ENCODE peak calls at places on chromosomes 12 and 14, in five cellular contexts. Q is aorta, O is lung, S is fibroblast of lung, V is psoas muscle. X is an unnamed sample.

GRCh38 chr12:3882396-3882795 is 9.2 kb upstream of the PARP11 start:
- DNase-seq in Q (no peak), O (no peak), S (no peak), V (no peak), X (no peak)

GRCh38 chr12:76030378-76031080 is 1.0 kb downstream of the PHLDA1 start:
- DNase-seq in Q (peak), O (no peak), S (peak), V (peak), X (no peak)

GRCh38 chr12:76878045-76878898 is 547 bp downstream of the CSRP2 start:
- DNase-seq in Q (peak), O (no peak), S (peak), V (peak), X (no peak)

GRCh38 chr12:11716794-11717532 is 67.5 kb downstream of the ETV6 start:
- DNase-seq in Q (no peak), O (no peak), S (peak), V (no peak), X (peak)

GRCh38 chr14:65373011-65373670 is 39.4 kb upstream of the FUT8 start:
- DNase-seq in Q (no peak), O (no peak), S (no peak), V (no peak), X (no peak)

GRCh38 chr12:55716582-55717396 is 943 bp downstream of the BLOC1S1 start:
- DNase-seq in Q (peak), O (no peak), S (no peak), V (peak), X (no peak)

GRCh38 chr12:188910-189621 is 24.9 kb downstream of the SLC6A12 start:
- DNase-seq in Q (peak), O (no peak), S (peak), V (peak), X (no peak)

GRCh38 chr14:100827751-100828447 is 2.0 kb downstream of the MEG3 start:
- DNase-seq in Q (no peak), O (no peak), S (peak), V (no peak), X (peak)

GRCh38 chr14:74551903-74552371 is 58.4 kb downstream of the ISCA2 start:
- DNase-seq in Q (peak), O (no peak), S (peak), V (peak), X (no peak)

GRCh38 chr12:130017571-130018449 is 114.0 kb upstream of the TMEM132D start:
- DNase-seq in Q (no peak), O (no peak), S (no peak), V (peak), X (no peak)

GRCh38 chr14:61454545-61454944 is 133.2 kb downstream of the PRKCH start:
- DNase-seq in Q (no peak), O (peak), S (no peak), V (no peak), X (no peak)

GRCh38 chr14:95233702-95234241 is 76.4 kb upstream of the DICER1 start:
- DNase-seq in Q (peak), O (no peak), S (no peak), V (peak), X (no peak)

GRCh38 chr12:74889563-74890236 is 319.9 kb downstream of the KCNC2 start:
- DNase-seq in Q (no peak), O (no peak), S (peak), V (no peak), X (peak)

GRCh38 chr14:78519863-78520262 is 349.7 kb downstream of the NRXN3 start:
- DNase-seq in Q (no peak), O (no peak), S (peak), V (no peak), X (peak)

GRCh38 chr14:105930572-105930971 is 404.2 kb downstream of the TMEM121 start:
- DNase-seq in Q (no peak), O (no peak), S (no peak), V (no peak), X (no peak)

GRCh38 chr14:98177551-98177950 is 1094.4 kb downstream of the BCL11B start:
- DNase-seq in Q (no peak), O (no peak), S (no peak), V (no peak), X (no peak)

GRCh38 chr12:56897844-56898341 is 36.3 kb downstream of the SDR9C7 start:
- DNase-seq in Q (no peak), O (no peak), S (no peak), V (no peak), X (no peak)

GRCh38 chr14:54981698-54982097 is 45.2 kb downstream of the WDHD1 start:
- DNase-seq in Q (no peak), O (no peak), S (peak), V (no peak), X (no peak)

GRCh38 chr12:100268835-100269564 is 2.0 kb downstream of the SCYL2 start:
- DNase-seq in Q (no peak), O (no peak), S (peak), V (no peak), X (no peak)

GRCh38 chr14:34718750-34719304 is 4.4 kb upstream of the CFL2 start:
- DNase-seq in Q (no peak), O (no peak), S (peak), V (no peak), X (no peak)

GRCh38 chr14:99572173-99572999 is 31.6 kb downstream of the CCDC85C start:
- DNase-seq in Q (no peak), O (no peak), S (no peak), V (no peak), X (no peak)

GRCh38 chr12:85865905-85866304 is 8.2 kb upstream of the NTS start:
- DNase-seq in Q (no peak), O (no peak), S (no peak), V (no peak), X (no peak)

GRCh38 chr12:1398673-1399072 is 195.7 kb downstream of the FBXL14 start:
- DNase-seq in Q (no peak), O (no peak), S (peak), V (no peak), X (no peak)

GRCh38 chr12:33605776-33606175 is 166.2 kb upstream of the SYT10 start:
- DNase-seq in Q (no peak), O (no peak), S (no peak), V (no peak), X (no peak)

GRCh38 chr14:75452324-75452723 is 24.5 kb downstream of the JDP2 start:
- DNase-seq in Q (no peak), O (no peak), S (no peak), V (no peak), X (no peak)

GRCh38 chr12:70744133-70744532 is 106.9 kb upstream of the PTPRB start:
- DNase-seq in Q (no peak), O (no peak), S (no peak), V (no peak), X (no peak)

GRCh38 chr14:68810173-68811153 is 17.6 kb upstream of the ZFP36L1 start:
- DNase-seq in Q (no peak), O (peak), S (no peak), V (no peak), X (no peak)

GRCh38 chr12:92141585-92142244 is 3.9 kb downstream of the BTG1 start:
- DNase-seq in Q (no peak), O (no peak), S (peak), V (no peak), X (no peak)
- H3K4me3 ChIP-seq in Q (peak), O (peak), S (peak), V (peak), X (peak)

DNA sequence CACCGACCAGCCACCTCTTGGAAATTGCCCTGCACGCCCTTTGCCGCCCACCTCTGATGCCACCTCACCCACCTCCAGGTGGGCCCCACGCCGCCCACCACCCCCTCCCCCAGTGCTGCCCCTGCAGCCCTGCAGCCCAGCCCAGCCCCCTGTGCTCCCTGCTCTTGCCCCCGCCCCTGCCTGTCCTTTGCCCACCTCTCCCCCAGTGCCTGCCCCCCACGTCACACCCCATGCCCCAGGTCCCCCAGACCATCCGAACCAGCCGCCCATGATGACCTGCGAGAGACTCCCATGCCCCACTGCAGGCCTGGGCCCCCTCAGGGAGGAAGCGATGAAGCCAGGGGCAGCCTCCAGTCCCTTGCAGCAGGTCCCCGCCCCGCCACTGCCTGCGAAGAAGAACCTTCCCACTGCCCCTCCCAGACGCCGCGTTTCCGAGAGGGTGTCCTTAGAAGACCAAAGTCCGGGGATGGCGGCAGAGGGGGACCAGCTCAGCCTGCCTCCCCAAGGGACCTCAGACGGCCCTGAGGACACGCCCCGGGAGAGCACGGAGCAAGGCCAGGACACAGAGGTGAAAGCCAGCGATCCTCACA is 96.5 kb downstream of the LGMN start:
- DNase-seq in Q (peak), O (peak), S (no peak), V (peak), X (no peak)
- H3K4me3 ChIP-seq in Q (no peak), O (no peak), S (no peak), V (no peak), X (no peak)

GRCh38 chr12:119088917-119089667 is 89.6 kb upstream of the HSPB8 start:
- DNase-seq in Q (no peak), O (no peak), S (no peak), V (no peak), X (no peak)
- H3K4me3 ChIP-seq in Q (no peak), O (no peak), S (no peak), V (no peak), X (no peak)

DNA sequence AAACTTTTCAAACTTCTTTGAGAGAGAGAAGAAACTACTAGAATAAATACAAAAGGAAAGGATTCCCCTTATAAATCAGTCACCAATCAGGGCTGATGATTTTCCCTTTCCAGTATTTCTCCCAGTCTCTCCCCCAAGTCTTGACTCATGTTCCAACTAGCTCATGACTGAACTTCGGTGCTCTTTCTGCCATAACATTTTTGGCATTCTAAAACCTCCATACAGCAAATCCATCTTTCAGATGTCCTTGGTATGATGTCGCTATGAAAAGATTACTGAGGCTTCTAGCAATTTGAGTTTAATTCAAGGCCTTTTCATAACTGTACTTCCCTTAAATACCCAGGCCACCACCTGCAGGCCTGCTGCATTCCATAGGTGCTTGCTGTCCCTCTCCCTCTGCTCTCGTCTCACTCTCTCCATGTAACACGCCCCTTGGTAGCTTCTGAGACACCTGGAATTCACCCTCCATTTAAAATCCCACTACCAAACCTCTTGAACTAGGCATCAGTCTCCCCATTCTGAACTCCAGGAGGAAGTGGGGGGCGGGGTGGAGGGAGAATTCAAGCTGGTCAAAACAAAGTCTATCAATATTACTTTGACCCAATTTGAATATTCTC is 2.4 kb downstream of the PRKD1 start:
- DNase-seq in Q (no peak), O (no peak), S (peak), V (no peak), X (no peak)
- H3K4me3 ChIP-seq in Q (peak), O (no peak), S (peak), V (no peak), X (peak)

GRCh38 chr12:132585177-132585576 is 25.2 kb downstream of the LRCOL1 start:
- DNase-seq in Q (no peak), O (no peak), S (no peak), V (peak), X (no peak)

GRCh38 chr12:132583311-132583710 is 27.1 kb downstream of the LRCOL1 start:
- DNase-seq in Q (no peak), O (no peak), S (no peak), V (peak), X (no peak)

GRCh38 chr12:132582582-132583279 is 27.7 kb downstream of the LRCOL1 start:
- DNase-seq in Q (no peak), O (no peak), S (no peak), V (peak), X (no peak)

GRCh38 chr12:132584472-132584871 is 25.9 kb downstream of the LRCOL1 start:
- DNase-seq in Q (no peak), O (no peak), S (no peak), V (no peak), X (no peak)

DNA sequence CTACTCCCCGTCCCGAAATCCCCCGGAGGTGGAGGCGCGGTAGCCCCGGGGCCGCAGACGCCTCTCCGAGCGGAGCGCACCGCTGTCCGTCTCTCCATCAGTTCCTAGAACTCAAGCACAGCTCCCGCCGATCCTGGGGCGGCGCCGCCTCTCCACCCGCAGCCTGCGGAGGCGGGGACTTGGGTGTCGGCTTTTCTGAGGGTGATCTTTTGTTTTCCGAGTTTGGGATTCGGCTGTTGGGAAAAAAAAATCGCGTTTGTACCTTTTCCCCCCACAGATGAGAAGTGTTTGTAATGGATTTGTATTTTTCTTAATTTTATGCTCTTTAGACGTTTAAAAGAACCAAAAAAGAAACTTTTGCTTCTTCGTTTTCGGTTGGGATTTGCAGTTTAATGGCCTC is 26.6 kb downstream of the LRCOL1 start:
- DNase-seq in Q (no peak), O (no peak), S (no peak), V (peak), X (no peak)
- H3K4me3 ChIP-seq in Q (no peak), O (no peak), S (no peak), V (no peak), X (no peak)

GRCh38 chr12:114697741-114698565 is 14.0 kb upstream of the TBX3 start:
- DNase-seq in Q (no peak), O (no peak), S (peak), V (no peak), X (no peak)
- H3K4me3 ChIP-seq in Q (no peak), O (no peak), S (peak), V (peak), X (peak)

GRCh38 chr12:58920956-58921861 is 905 bp upstream of the LRIG3 start:
- DNase-seq in Q (no peak), O (no peak), S (no peak), V (no peak), X (no peak)
- H3K4me3 ChIP-seq in Q (peak), O (no peak), S (no peak), V (peak), X (peak)

GRCh38 chr12:104219361-104219892 is 3.8 kb downstream of the TXNRD1 start:
- DNase-seq in Q (no peak), O (no peak), S (peak), V (no peak), X (peak)
- H3K4me3 ChIP-seq in Q (no peak), O (no peak), S (no peak), V (no peak), X (no peak)

GRCh38 chr14:37586783-37587428 is 8.1 kb downstream of the FOXA1 start:
- DNase-seq in Q (no peak), O (no peak), S (no peak), V (no peak), X (no peak)

GRCh38 chr14:37585101-37585479 is 10.0 kb downstream of the FOXA1 start:
- DNase-seq in Q (no peak), O (no peak), S (no peak), V (no peak), X (no peak)

GRCh38 chr14:37583358-37584210 is 11.5 kb downstream of the FOXA1 start:
- DNase-seq in Q (no peak), O (no peak), S (no peak), V (no peak), X (no peak)

GRCh38 chr14:37585971-37586759 is 8.9 kb downstream of the FOXA1 start:
- DNase-seq in Q (no peak), O (no peak), S (no peak), V (no peak), X (no peak)

DNA sequence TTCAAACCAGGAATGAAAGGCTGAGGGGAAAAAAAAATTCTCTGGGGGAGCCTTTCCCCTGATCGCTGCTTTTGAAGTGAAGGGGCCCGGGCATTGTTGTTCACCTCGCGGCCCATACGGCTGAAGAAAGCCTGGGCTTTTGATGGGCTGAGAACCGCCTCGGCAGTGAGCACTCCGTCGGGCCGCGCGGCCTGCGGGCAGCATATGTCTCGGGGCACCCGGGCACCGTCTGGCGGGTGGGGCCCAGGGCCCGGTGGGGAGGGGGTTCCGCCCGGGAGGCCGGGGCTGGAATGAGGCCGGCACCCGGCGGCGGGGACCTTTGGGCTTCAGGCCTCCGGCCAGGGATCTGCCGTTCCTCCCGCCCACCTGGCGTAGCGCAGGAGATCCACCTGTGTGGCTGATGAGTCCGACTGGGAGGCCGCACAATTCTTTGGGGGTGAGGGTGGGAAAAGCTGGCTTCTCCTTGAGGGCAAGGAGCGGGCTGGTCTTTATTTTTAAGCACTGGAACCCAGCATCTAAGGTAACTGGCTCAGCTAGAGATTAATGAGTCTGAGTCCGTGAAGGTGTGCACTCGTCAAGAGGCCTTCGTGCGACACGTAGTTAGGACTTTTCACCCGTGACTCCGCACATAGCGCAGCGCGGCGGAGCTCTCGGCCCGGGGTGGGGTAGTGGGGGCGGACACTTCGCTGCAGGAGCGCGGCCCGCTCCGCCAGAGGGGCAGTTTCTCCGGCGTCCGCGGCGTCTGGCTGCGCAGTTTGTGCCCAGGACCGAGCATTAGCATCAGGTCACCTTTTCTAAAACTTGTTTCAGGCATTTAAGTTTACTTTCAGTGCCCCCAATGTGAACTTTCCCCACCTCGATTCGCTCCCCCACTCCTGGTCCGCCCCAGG is 10.6 kb downstream of the FOXA1 start:
- DNase-seq in Q (peak), O (no peak), S (no peak), V (no peak), X (no peak)
- H3K4me3 ChIP-seq in Q (no peak), O (no peak), S (no peak), V (peak), X (no peak)